ENCODE peak calls at places on chromosomes 13 and 19, in six cellular contexts. V, Z, I, P, O and K are unnamed samples.

GRCh38 chr13:99895428-99895998 is 76.1 kb downstream of the ZIC5 start:
- DNase-seq in O (no peak), I (no peak), V (no peak), Z (no peak), P (no peak), K (no peak)

GRCh38 chr13:24083722-24084421 is 76.6 kb upstream of the SPATA13 start:
- DNase-seq in P (no peak), V (no peak), O (no peak), I (no peak), Z (no peak), K (peak; percentile 43)

GRCh38 chr19:51660975-51661600 is 14.5 kb upstream of the SIGLEC14 start:
- DNase-seq in I (peak; percentile 70), Z (no peak), O (peak; percentile 77), P (peak; percentile 64), V (peak; percentile 65), K (peak; percentile 93)

GRCh38 chr13:52991344-52992020 is 37.1 kb upstream of the OLFM4 start:
- DNase-seq in O (no peak), Z (no peak), P (no peak), I (no peak), V (no peak), K (no peak)

GRCh38 chr13:25874907-25875306 is 176.9 kb downstream of the SHISA2 start:
- DNase-seq in V (no peak), P (no peak), Z (no peak), O (no peak), I (no peak), K (no peak)

GRCh38 chr13:109787135-109787954 is 962 bp upstream of the IRS2 start:
- DNase-seq in Z (no peak), P (peak; percentile 62), I (no peak), V (peak; percentile 47), O (peak; percentile 64), K (peak; percentile 43)

GRCh38 chr13:41610426-41610825 is 153.1 kb downstream of the RGCC start:
- DNase-seq in P (no peak), O (no peak), V (peak; percentile 27), I (peak; percentile 68), Z (no peak), K (no peak)

GRCh38 chr13:96422002-96422401 is 332.1 kb downstream of the HS6ST3 start:
- DNase-seq in O (no peak), Z (no peak), V (no peak), I (no peak), P (no peak), K (no peak)

GRCh38 chr19:42198676-42199439 is 18.6 kb downstream of the DEDD2 start:
- DNase-seq in Z (no peak), I (no peak), O (no peak), V (peak; percentile 44), P (no peak), K (no peak)

GRCh38 chr13:113816248-113816924 is 47.5 kb downstream of the GAS6 start:
- DNase-seq in V (no peak), O (no peak), I (no peak), P (no peak), Z (no peak), K (no peak)

GRCh38 chr13:55219538-55219937 is 1921.2 kb upstream of the PRR20A start:
- DNase-seq in Z (no peak), V (no peak), O (no peak), I (no peak), P (no peak), K (no peak)

GRCh38 chr19:15540435-15540834 is 32.1 kb downstream of the CYP4F22 start:
- DNase-seq in Z (no peak), V (no peak), O (no peak), P (no peak), I (no peak), K (no peak)

GRCh38 chr19:27676877-27677276 is 1536.1 kb downstream of the UQCRFS1 start:
- DNase-seq in Z (no peak), I (no peak), P (no peak), V (no peak), O (no peak), K (no peak)

GRCh38 chr19:10861118-10861651 is 10.2 kb upstream of the CARM1 start:
- DNase-seq in P (peak; percentile 61), V (peak; percentile 58), Z (no peak), O (peak; percentile 66), I (no peak), K (peak; percentile 48)

GRCh38 chr13:112838038-112838965 is 130.7 kb upstream of the MCF2L start:
- DNase-seq in O (no peak), V (no peak), I (peak; percentile 14), Z (no peak), P (peak; percentile 29), K (no peak)

GRCh38 chr19:4066176-4066606 is 508 bp downstream of the ZBTB7A start:
- DNase-seq in P (peak; percentile 71), Z (no peak), O (no peak), I (no peak), V (no peak), K (peak; percentile 54)

GRCh38 chr19:1265611-1266115 is 3.5 kb upstream of the CIRBP start:
- DNase-seq in I (peak; percentile 89), O (peak; percentile 70), V (no peak), P (no peak), Z (no peak), K (no peak)

GRCh38 chr19:55766466-55766865 is 2.5 kb upstream of the RFPL4AL1 start:
- DNase-seq in I (no peak), P (no peak), O (no peak), Z (no peak), V (no peak), K (no peak)
- H3K4me3 ChIP-seq in I (no peak overlapping the region), P (no peak overlapping the region), O (no peak overlapping the region), Z (no peak overlapping the region), V (no peak overlapping the region), K (no peak overlapping the region)

DNA sequence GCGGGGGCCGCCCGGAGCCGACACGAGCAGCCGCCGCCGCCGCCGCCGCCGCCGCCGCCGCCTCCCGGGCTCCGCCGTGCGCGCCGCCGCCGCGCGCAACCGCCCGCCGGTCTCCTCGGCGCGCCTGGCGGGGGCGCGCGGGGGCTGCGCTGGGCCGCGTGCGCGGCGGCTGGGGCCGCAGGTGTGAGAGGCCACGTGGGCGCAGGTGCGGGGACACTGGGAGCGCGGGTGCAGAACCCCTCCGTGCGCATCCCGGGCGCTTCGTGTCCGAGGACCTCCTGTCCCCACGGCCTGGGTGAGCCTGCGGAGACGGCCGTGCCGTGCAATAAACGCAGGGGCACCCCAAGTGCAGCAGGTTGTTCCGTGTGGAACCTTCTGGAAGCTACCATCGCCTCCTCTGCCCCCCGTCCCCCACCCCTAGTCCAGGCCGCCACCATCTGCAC is at the start of gene LINGO3:
- DNase-seq in Z (no peak), P (no peak), O (no peak), I (no peak), V (no peak), K (no peak)
- TF ChIP-seq POLR2A in Z (no peak), P (no peak), O (no peak), I (no peak), V (no peak), K (no peak)

GRCh38 chr19:17762505-17763229 is 11.4 kb downstream of the FCHO1 start:
- DNase-seq in I (no peak), V (no peak), P (no peak), Z (no peak), O (peak; percentile 56), K (peak; percentile 82)

GRCh38 chr19:17765069-17765618 is 13.9 kb downstream of the FCHO1 start:
- DNase-seq in I (peak; percentile 74), P (peak; percentile 82), Z (no peak), V (peak; percentile 66), O (no peak), K (peak; percentile 43)

GRCh38 chr19:17767559-17767958 is 16.3 kb downstream of the FCHO1 start:
- DNase-seq in O (no peak), P (no peak), I (no peak), V (no peak), Z (no peak), K (no peak)

GRCh38 chr19:17764348-17764747 is 13.1 kb downstream of the FCHO1 start:
- DNase-seq in V (no peak), P (no peak), Z (no peak), O (no peak), I (no peak), K (no peak)

DNA sequence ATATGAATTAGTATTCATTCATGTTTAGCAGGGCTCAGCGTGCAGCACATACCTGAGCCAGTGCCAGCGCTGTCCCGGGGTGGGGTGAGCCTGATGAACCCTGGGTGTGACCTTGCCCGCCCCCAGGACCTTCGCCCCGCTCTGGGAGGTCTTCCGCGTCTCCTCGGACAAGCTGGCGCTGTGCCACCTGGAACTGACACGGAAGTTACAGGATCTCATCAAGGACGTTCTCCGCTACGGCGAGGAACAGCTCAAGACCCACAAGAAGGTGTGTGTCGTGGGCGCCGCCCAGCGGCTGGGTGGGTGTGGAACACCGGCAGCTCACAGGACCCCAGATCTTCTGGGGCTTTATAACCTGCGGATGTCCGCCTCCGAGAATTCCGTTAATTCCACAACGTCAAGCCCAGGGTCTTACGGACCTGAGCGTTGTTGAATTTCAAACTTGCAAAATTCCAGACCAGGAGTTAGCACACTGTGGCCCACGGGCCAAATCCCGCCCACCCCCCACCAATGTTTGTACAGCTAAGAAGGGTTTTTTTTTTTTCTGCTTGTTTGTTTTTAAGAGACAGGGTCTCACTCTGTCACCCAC is 15.4 kb downstream of the FCHO1 start:
- DNase-seq in P (peak; percentile 99), Z (peak; percentile 71), O (peak; percentile 91), V (peak; percentile 89), I (peak; percentile 80), K (peak; percentile 94)
- TF ChIP-seq CTCF in P (peak; percentile 49), Z (peak; percentile 73), O (peak; percentile 88), V (peak; percentile 78), I (peak; percentile 90), K (peak; percentile 71)

GRCh38 chr19:6248856-6249255 is 30.9 kb downstream of the MLLT1 start:
- DNase-seq in I (no peak), P (no peak), V (no peak), Z (no peak), O (no peak), K (no peak)

GRCh38 chr19:6248341-6248740 is 31.4 kb downstream of the MLLT1 start:
- DNase-seq in Z (no peak), I (no peak), O (no peak), P (no peak), V (no peak), K (no peak)

GRCh38 chr19:6250024-6250605 is 29.7 kb downstream of the MLLT1 start:
- DNase-seq in V (no peak), O (no peak), I (no peak), P (no peak), Z (no peak), K (no peak)

GRCh38 chr19:6250909-6251308 is 28.9 kb downstream of the MLLT1 start:
- DNase-seq in Z (no peak), V (no peak), I (no peak), O (no peak), P (no peak), K (no peak)

DNA sequence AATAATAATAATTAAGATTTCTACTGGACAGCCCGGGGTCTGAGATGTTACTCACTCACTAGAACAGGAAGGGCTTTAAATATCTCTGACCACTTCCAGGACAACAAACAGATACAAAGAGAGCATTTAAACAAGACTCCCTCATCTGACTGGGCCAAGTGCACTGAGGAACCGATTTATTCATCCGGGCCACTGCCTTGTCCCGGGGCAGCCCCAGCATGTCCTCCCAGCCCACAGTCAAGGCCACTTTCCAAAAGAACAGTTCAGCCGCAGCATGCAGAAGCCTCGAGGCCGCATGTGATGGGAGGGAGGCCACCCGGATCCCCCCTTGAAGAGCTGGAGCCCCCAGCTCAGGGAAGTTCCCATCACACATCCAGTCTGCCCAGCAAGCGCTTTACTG is 30.5 kb downstream of the MLLT1 start:
- DNase-seq in Z (no peak), V (no peak), I (no peak), O (no peak), P (no peak), K (no peak)
- H3K4me3 ChIP-seq in Z (no peak overlapping the region), V (no peak overlapping the region), I (no peak overlapping the region), O (no peak overlapping the region), P (no peak overlapping the region), K (no peak overlapping the region)